ENCODE peak calls at places on chromosomes 6 and 20, in five cellular contexts. P is activated gamma-delta T cell treated with Interleukin-2 at 50 U/mL for 16 hours, Z is IMR-90, U is RPMI7951, E is activated T-helper 1 cell treated with Interleukin-2 at 50 U/mL for 16 hours. V is an unnamed sample.
A peak's percentile ranks its signal among the peaks of the same experiment; 100 is the strongest.

GRCh38 chr20:4919047-4919704 is 82.1 kb downstream of the SLC23A2 start:
- DNase-seq in P (no peak), Z (no peak), U (no peak), E (no peak), V (peak; percentile 10)

GRCh38 chr6:33975631-33976424 is 170.1 kb downstream of the GRM4 start:
- DNase-seq in P (no peak), Z (no peak), U (no peak), E (no peak), V (no peak)

GRCh38 chr6:17900011-17900410 is 87.4 kb downstream of the KIF13A start:
- DNase-seq in P (no peak), Z (no peak), U (no peak), E (no peak), V (no peak)

GRCh38 chr20:12970372-12970821 is 38.4 kb upstream of the SPTLC3 start:
- DNase-seq in P (no peak), Z (peak; percentile 51), U (peak; percentile 68), E (no peak), V (no peak)

GRCh38 chr6:36839819-36840379 is 655 bp upstream of the CPNE5 start:
- DNase-seq in P (no peak), Z (no peak), U (no peak), E (peak; percentile 13), V (no peak)

GRCh38 chr20:11302436-11302835 is 615.3 kb upstream of the BTBD3 start:
- DNase-seq in P (no peak), Z (peak; percentile 81), U (peak; percentile 18), E (no peak), V (no peak)

GRCh38 chr6:90809035-90809434 is 222.2 kb upstream of the MAP3K7 start:
- DNase-seq in P (no peak), Z (no peak), U (no peak), E (no peak), V (no peak)

GRCh38 chr6:43702522-43703440 is 15.2 kb upstream of the MRPS18A start:
- DNase-seq in P (no peak), Z (peak; percentile 83), U (peak; percentile 96), E (no peak), V (no peak)

GRCh38 chr6:166435574-166435973 is 52.8 kb upstream of the MPC1 start:
- DNase-seq in P (peak; percentile 65), Z (no peak), U (no peak), E (no peak), V (no peak)

GRCh38 chr6:47008397-47008763 is 33.8 kb downstream of the ADGRF1 start:
- DNase-seq in P (no peak), Z (no peak), U (no peak), E (no peak), V (no peak)

GRCh38 chr6:121366184-121366521 is 31.9 kb upstream of the TBC1D32 start:
- DNase-seq in P (no peak), Z (no peak), U (no peak), E (no peak), V (no peak)

V was measured in NCI-H187 treated with DMSO at 0.1 percent for 48 hours.